ENCODE peak calls at places on chromosomes 3 and 15, in four cellular contexts. Z, R, Y and P are unnamed samples.

GRCh38 chr3:133125802-133126201 is 87.6 kb downstream of the TMEM108 start:
- DNase-seq in Z (no peak), R (no peak), Y (no peak), P (no peak)

GRCh38 chr15:29139540-29140459 is 129.8 kb downstream of the NSMCE3 start:
- DNase-seq in Z (peak; percentile 86), R (peak; percentile 62), Y (peak; percentile 25), P (peak; percentile 8)

GRCh38 chr3:149726716-149727407 is 25.4 kb downstream of the COMMD2 start:
- DNase-seq in Z (no peak), R (no peak), Y (no peak), P (no peak)

GRCh38 chr3:138062626-138063025 is 52.7 kb downstream of the CLDN18 start:
- DNase-seq in Z (no peak), R (no peak), Y (no peak), P (no peak)

GRCh38 chr3:175260145-175260794 is 401.1 kb downstream of the NAALADL2 start:
- DNase-seq in Z (no peak), R (no peak), Y (no peak), P (no peak)

GRCh38 chr15:82680200-82681102 is 29.2 kb downstream of the AP3B2 start:
- DNase-seq in Z (peak; percentile 67), R (peak; percentile 89), Y (peak; percentile 80), P (no peak)

GRCh38 chr3:13502791-13503060 is 22.6 kb downstream of the HDAC11 start:
- DNase-seq in Z (no peak), R (peak; percentile 10), Y (no peak), P (no peak)

GRCh38 chr15:96352594-96353377 is 22.3 kb downstream of the NR2F2 start:
- DNase-seq in Z (no peak), R (no peak), Y (no peak), P (no peak)

GRCh38 chr3:62445267-62445666 is 71.9 kb upstream of the FEZF2 start:
- DNase-seq in Z (no peak), R (no peak), Y (no peak), P (no peak)

GRCh38 chr3:36763850-36764703 is at the start of gene DCLK3:
- DNase-seq in Z (no peak), R (no peak), Y (no peak), P (no peak)

GRCh38 chr15:83504365-83504764 is 57.2 kb downstream of the SH3GL3 start:
- DNase-seq in Z (no peak), R (no peak), Y (no peak), P (no peak)

GRCh38 chr3:13420051-13420816 is at the start of gene NUP210:
- DNase-seq in Z (peak; percentile 64), R (peak; percentile 69), Y (peak; percentile 13), P (no peak)

GRCh38 chr15:81419304-81419943 is 45.4 kb upstream of the TMC3 start:
- DNase-seq in Z (no peak), R (no peak), Y (no peak), P (no peak)

GRCh38 chr3:156721687-156722086 is 47.3 kb downstream of the TIPARP start:
- DNase-seq in Z (no peak), R (no peak), Y (no peak), P (no peak)

GRCh38 chr3:56753206-56753605 is 48.5 kb downstream of the ARHGEF3 start:
- DNase-seq in Z (no peak), R (peak; percentile 52), Y (no peak), P (no peak)

GRCh38 chr15:51267047-51267713 is 71.2 kb downstream of the CYP19A1 start:
- DNase-seq in Z (no peak), R (no peak), Y (no peak), P (no peak)

GRCh38 chr15:58078591-58078990 is 13.1 kb upstream of the ALDH1A2 start:
- DNase-seq in Z (no peak), R (no peak), Y (no peak), P (no peak)

GRCh38 chr3:156599061-156599460 is 44.1 kb upstream of the SSR3 start:
- DNase-seq in Z (no peak), R (no peak), Y (no peak), P (no peak)

GRCh38 chr15:94445529-94446160 is 214.3 kb downstream of the MCTP2 start:
- DNase-seq in Z (no peak), R (no peak), Y (no peak), P (no peak)

GRCh38 chr3:169147246-169148008 is 516.1 kb downstream of the MECOM start:
- DNase-seq in Z (peak; percentile 46), R (no peak), Y (no peak), P (no peak)

GRCh38 chr15:62035256-62035908 is 24.9 kb downstream of the VPS13C start:
- DNase-seq in Z (no peak), R (no peak), Y (no peak), P (no peak)

GRCh38 chr3:111070772-111071256 is 802 bp upstream of the NECTIN3 start:
- DNase-seq in Z (peak; percentile 46), R (peak; percentile 49), Y (no peak), P (no peak)

GRCh38 chr3:124761250-124761796 is 31.1 kb downstream of the UMPS start:
- DNase-seq in Z (peak; percentile 68), R (peak; percentile 78), Y (peak; percentile 65), P (no peak)

GRCh38 chr3:164018500-164018899 is 1059.8 kb downstream of the SI start:
- DNase-seq in Z (no peak), R (no peak), Y (no peak), P (no peak)

GRCh38 chr15:43253431-43254403 is 13.0 kb downstream of the TGM5 start:
- DNase-seq in Z (no peak), R (peak; percentile 59), Y (no peak), P (no peak)

GRCh38 chr15:55789066-55789660 is 46.2 kb upstream of the PRTG start:
- DNase-seq in Z (no peak), R (peak; percentile 60), Y (peak; percentile 18), P (no peak)

GRCh38 chr3:112303811-112304325 is 9.9 kb upstream of the SLC9C1 start:
- DNase-seq in Z (no peak), R (no peak), Y (no peak), P (no peak)

GRCh38 chr3:112304611-112305010 is 10.6 kb upstream of the SLC9C1 start:
- DNase-seq in Z (no peak), R (no peak), Y (no peak), P (no peak)

GRCh38 chr3:112306825-112307224 is 12.8 kb upstream of the SLC9C1 start:
- DNase-seq in Z (no peak), R (no peak), Y (no peak), P (no peak)

GRCh38 chr3:112307557-112307956 is 13.5 kb upstream of the SLC9C1 start:
- DNase-seq in Z (no peak), R (no peak), Y (no peak), P (no peak)

DNA sequence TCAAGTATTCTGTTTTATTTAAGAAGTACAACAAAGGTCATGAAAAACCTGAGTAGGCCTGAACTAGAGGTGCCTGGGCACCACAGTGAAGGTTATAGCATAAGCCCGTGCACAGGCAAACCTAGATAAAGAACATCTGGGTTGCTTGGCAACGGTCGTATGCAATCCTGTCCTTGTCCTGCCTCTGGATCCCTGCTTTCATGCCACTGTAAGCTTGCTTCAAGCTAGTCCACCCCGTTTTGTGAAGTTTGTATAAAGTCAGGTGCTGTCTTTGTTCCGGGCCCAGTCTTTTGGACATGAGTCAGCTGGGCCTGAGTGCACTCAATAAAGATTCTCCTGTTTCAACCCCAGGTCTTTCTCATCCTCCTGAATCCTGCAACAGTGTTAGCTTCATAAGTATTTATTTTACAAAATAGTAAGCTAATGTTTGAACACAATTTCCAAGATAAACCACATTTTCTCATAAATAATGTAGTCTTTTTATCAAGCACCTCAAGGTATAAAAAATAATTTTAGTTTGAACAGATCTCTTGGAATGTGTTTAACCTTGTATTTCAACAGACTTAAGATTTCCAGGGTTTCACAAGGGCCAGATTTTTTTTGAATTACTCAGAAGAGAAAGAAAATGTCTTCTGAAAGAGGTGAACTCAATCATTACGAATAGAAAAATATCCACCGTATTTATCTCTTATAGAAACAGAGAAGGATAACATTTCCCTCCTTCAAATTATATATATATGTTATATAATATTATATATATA is 14.3 kb upstream of the SLC9C1 start:
- DNase-seq in Z (no peak), R (no peak), Y (no peak), P (no peak)
- H3K27ac ChIP-seq in Z (no peak overlapping the region), R (no peak overlapping the region), Y (no peak overlapping the region), P (no peak overlapping the region)

GRCh38 chr3:126349071-126349470 is 8.1 kb downstream of the KLF15 start:
- DNase-seq in Z (no peak), R (no peak), Y (no peak), P (no peak)
- H3K27ac ChIP-seq in Z (no peak overlapping the region), R (no peak overlapping the region), Y (no peak overlapping the region), P (no peak overlapping the region)

GRCh38 chr3:185729335-185729715 is 95.5 kb downstream of the IGF2BP2 start:
- DNase-seq in Z (no peak), R (no peak), Y (no peak), P (no peak)
- H3K27ac ChIP-seq in Z (peak overlapping the region; percentile 78), R (no peak overlapping the region), Y (no peak overlapping the region), P (no peak overlapping the region)

GRCh38 chr3:129605593-129606521 is 619 bp downstream of the PLXND1 start:
- DNase-seq in Z (peak; percentile 36), R (peak; percentile 68), Y (peak; percentile 31), P (peak; percentile 23)

GRCh38 chr3:129607391-129608068 is 1.1 kb upstream of the PLXND1 start:
- DNase-seq in Z (no peak), R (no peak), Y (no peak), P (no peak)

GRCh38 chr3:129604942-129605592 is 1.4 kb downstream of the PLXND1 start:
- DNase-seq in Z (no peak), R (no peak), Y (no peak), P (no peak)

GRCh38 chr3:129608087-129608935 is 1.8 kb upstream of the PLXND1 start:
- DNase-seq in Z (no peak), R (no peak), Y (no peak), P (no peak)

GRCh38 chr3:129606522-129607390 is at the start of gene PLXND1:
- DNase-seq in Z (peak; percentile 53), R (peak; percentile 71), Y (peak; percentile 28), P (peak; percentile 75)
- H3K27ac ChIP-seq in Z (peak within 1 kb of the TSS; percentile 97), R (peak within 1 kb of the TSS; percentile 24), Y (no peak within 1 kb of the TSS), P (peak within 1 kb of the TSS; percentile 84)

GRCh38 chr3:127794402-127794801 is 27.9 kb downstream of the MGLL start:
- DNase-seq in Z (no peak), R (no peak), Y (no peak), P (no peak)

GRCh38 chr3:127790580-127791183 is 31.6 kb downstream of the MGLL start:
- DNase-seq in Z (no peak), R (no peak), Y (no peak), P (no peak)

GRCh38 chr3:127794972-127795371 is 27.3 kb downstream of the MGLL start:
- DNase-seq in Z (no peak), R (no peak), Y (no peak), P (no peak)

GRCh38 chr3:127791221-127791913 is 30.9 kb downstream of the MGLL start:
- DNase-seq in Z (no peak), R (no peak), Y (no peak), P (no peak)

GRCh38 chr3:127792664-127793292 is 29.5 kb downstream of the MGLL start:
- DNase-seq in Z (no peak), R (no peak), Y (no peak), P (no peak)
- H3K27ac ChIP-seq in Z (peak overlapping the region; percentile 80), R (no peak overlapping the region), Y (no peak overlapping the region), P (no peak overlapping the region)

GRCh38 chr15:67923647-67923971 is 83.8 kb upstream of the RNU6-1 start:
- DNase-seq in Z (no peak), R (no peak), Y (no peak), P (no peak)
- H3K27ac ChIP-seq in Z (no peak overlapping the region), R (no peak overlapping the region), Y (no peak overlapping the region), P (no peak overlapping the region)